ENCODE peak calls at places on chromosome 12, in six cellular contexts. S, I, A, B, U and Z are unnamed samples.

GRCh38 chr12:122306407-122306806 is 40.1 kb upstream of the VPS33A start:
- DNase-seq in S (peak), I (no peak), A (no peak), B (no peak), U (no peak), Z (no peak)

GRCh38 chr12:103198499-103198898 is 241.0 kb downstream of the ASCL1 start:
- DNase-seq in S (no peak), I (no peak), A (no peak), B (no peak), U (no peak), Z (no peak)

GRCh38 chr12:88339966-88340365 is 197.9 kb downstream of the TMTC3 start:
- DNase-seq in S (no peak), I (no peak), A (no peak), B (no peak), U (no peak), Z (no peak)

GRCh38 chr12:47276253-47277070 is 196.7 kb upstream of the AMIGO2 start:
- DNase-seq in S (peak), I (no peak), A (no peak), B (no peak), U (no peak), Z (peak)

GRCh38 chr12:68557011-68557715 is 53.5 kb upstream of the RAP1B start:
- DNase-seq in S (no peak), I (no peak), A (no peak), B (peak), U (no peak), Z (no peak)

GRCh38 chr12:111412007-111412829 is 6.5 kb downstream of the SH2B3 start:
- DNase-seq in S (peak), I (no peak), A (no peak), B (no peak), U (no peak), Z (peak)

GRCh38 chr12:127262658-127263057 is 1004.3 kb upstream of the TMEM132C start:
- DNase-seq in S (no peak), I (no peak), A (no peak), B (no peak), U (no peak), Z (no peak)

GRCh38 chr12:45675534-45675933 is 54.0 kb upstream of the ARID2 start:
- DNase-seq in S (no peak), I (no peak), A (no peak), B (no peak), U (no peak), Z (no peak)

GRCh38 chr12:80709811-80710726 is 2.6 kb downstream of the MYF6 start:
- DNase-seq in S (no peak), I (no peak), A (no peak), B (no peak), U (no peak), Z (no peak)

GRCh38 chr12:122527478-122527944 is 462 bp downstream of the KNTC1 start:
- DNase-seq in S (peak), I (no peak), A (no peak), B (no peak), U (no peak), Z (peak)

GRCh38 chr12:104569348-104570173 is 112.8 kb downstream of the CHST11 start:
- DNase-seq in S (peak), I (no peak), A (no peak), B (no peak), U (no peak), Z (no peak)

GRCh38 chr12:57237952-57238853 is 8.7 kb downstream of the SHMT2 start:
- DNase-seq in S (peak), I (peak), A (no peak), B (no peak), U (no peak), Z (no peak)

GRCh38 chr12:21925296-21925913 is 15.8 kb downstream of the ABCC9 start:
- DNase-seq in S (no peak), I (no peak), A (no peak), B (no peak), U (no peak), Z (no peak)

GRCh38 chr12:67772276-67773169 is 124.0 kb downstream of the DYRK2 start:
- DNase-seq in S (no peak), I (no peak), A (no peak), B (no peak), U (no peak), Z (no peak)

GRCh38 chr12:89901906-89902648 is 193.4 kb upstream of the ATP2B1 start:
- DNase-seq in S (no peak), I (no peak), A (no peak), B (no peak), U (no peak), Z (no peak)

GRCh38 chr12:67068773-67069450 is 200.2 kb upstream of the CAND1 start:
- DNase-seq in S (peak), I (peak), A (peak), B (no peak), U (peak), Z (peak)